ENCODE peak calls at places on chromosome 1, in six cellular contexts. P, X, B, M, H and S are unnamed samples.

GRCh38 chr1:213983589-213984386 is 4.0 kb upstream of the PROX1 start:
- DNase-seq in P (peak; percentile 14), X (no peak), B (no peak), M (no peak), H (no peak), S (no peak)

GRCh38 chr1:210260087-210260486 is 27.5 kb downstream of the SERTAD4 start:
- DNase-seq in P (no peak), X (no peak), B (no peak), M (no peak), H (no peak), S (no peak)

GRCh38 chr1:34320081-34320480 is 143.4 kb downstream of the C1orf94 start:
- DNase-seq in P (no peak), X (no peak), B (no peak), M (no peak), H (no peak), S (no peak)

GRCh38 chr1:175750366-175751111 is 7.1 kb upstream of the TNR start:
- DNase-seq in P (no peak), X (no peak), B (no peak), M (no peak), H (no peak), S (no peak)

GRCh38 chr1:198153103-198153502 is 3.7 kb upstream of the NEK7 start:
- DNase-seq in P (no peak), X (no peak), B (peak; percentile 20), M (no peak), H (no peak), S (no peak)

GRCh38 chr1:15994590-15995351 is 9.3 kb upstream of the SRARP start:
- DNase-seq in P (no peak), X (peak; percentile 71), B (peak; percentile 64), M (peak; percentile 79), H (peak; percentile 68), S (peak; percentile 16)

GRCh38 chr1:84907095-84907827 is 14.3 kb upstream of the LPAR3 start:
- DNase-seq in P (no peak), X (no peak), B (no peak), M (no peak), H (no peak), S (no peak)

GRCh38 chr1:228002792-228003191 is 4.0 kb upstream of the WNT3A start:
- DNase-seq in P (no peak), X (no peak), B (no peak), M (no peak), H (no peak), S (no peak)

GRCh38 chr1:45508295-45509151 is 8.4 kb downstream of the MMACHC start:
- DNase-seq in P (no peak), X (no peak), B (peak; percentile 19), M (no peak), H (no peak), S (peak; percentile 37)

GRCh38 chr1:212960932-212961331 is 10.6 kb downstream of the VASH2 start:
- DNase-seq in P (no peak), X (no peak), B (no peak), M (no peak), H (no peak), S (no peak)

GRCh38 chr1:247885011-247885410 is 10.4 kb upstream of the OR2W3 start:
- DNase-seq in P (no peak), X (no peak), B (no peak), M (no peak), H (no peak), S (no peak)

GRCh38 chr1:57796609-57797008 is 372.7 kb upstream of the DAB1 start:
- DNase-seq in P (no peak), X (no peak), B (peak; percentile 28), M (no peak), H (no peak), S (no peak)

GRCh38 chr1:93576346-93576745 is 105.3 kb downstream of the BCAR3 start:
- DNase-seq in P (peak; percentile 59), X (no peak), B (no peak), M (no peak), H (no peak), S (no peak)

GRCh38 chr1:117608213-117608612 is 2.4 kb downstream of the TENT5C start:
- DNase-seq in P (no peak), X (no peak), B (no peak), M (no peak), H (no peak), S (no peak)

GRCh38 chr1:95353185-95353584 is 119.2 kb downstream of the RWDD3 start:
- DNase-seq in P (peak; percentile 86), X (no peak), B (no peak), M (no peak), H (no peak), S (no peak)

GRCh38 chr1:47214554-47214953 is 17.5 kb downstream of the TAL1 start:
- DNase-seq in P (no peak), X (no peak), B (no peak), M (no peak), H (no peak), S (no peak)

GRCh38 chr1:23184203-23184602 is 15.5 kb upstream of the LUZP1 start:
- DNase-seq in P (no peak), X (no peak), B (no peak), M (peak; percentile 29), H (no peak), S (no peak)

GRCh38 chr1:30420519-30421050 is 302.8 kb downstream of the MATN1 start:
- DNase-seq in P (no peak), X (no peak), B (no peak), M (no peak), H (no peak), S (no peak)

GRCh38 chr1:57949168-57949567 is 525.3 kb upstream of the DAB1 start:
- DNase-seq in P (no peak), X (no peak), B (no peak), M (no peak), H (no peak), S (no peak)

GRCh38 chr1:74812180-74812541 is 79.2 kb downstream of the TYW3 start:
- DNase-seq in P (no peak), X (no peak), B (no peak), M (no peak), H (no peak), S (no peak)

GRCh38 chr1:205861540-205861939 is 11.6 kb upstream of the PM20D1 start:
- DNase-seq in P (no peak), X (no peak), B (no peak), M (no peak), H (no peak), S (no peak)

GRCh38 chr1:117673405-117673804 is 67.6 kb downstream of the TENT5C start:
- DNase-seq in P (no peak), X (no peak), B (peak; percentile 37), M (no peak), H (no peak), S (no peak)

GRCh38 chr1:188281927-188282326 is 1453.2 kb downstream of the PLA2G4A start:
- DNase-seq in P (no peak), X (no peak), B (no peak), M (no peak), H (no peak), S (no peak)

GRCh38 chr1:77847621-77848080 is 40.8 kb upstream of the NEXN start:
- DNase-seq in P (no peak), X (no peak), B (no peak), M (no peak), H (no peak), S (no peak)

GRCh38 chr1:13605159-13605558 is 21.5 kb downstream of the PDPN start:
- DNase-seq in P (no peak), X (no peak), B (no peak), M (no peak), H (no peak), S (no peak)

GRCh38 chr1:15189692-15190321 is 36.3 kb downstream of the TMEM51 start:
- DNase-seq in P (no peak), X (no peak), B (no peak), M (no peak), H (no peak), S (no peak)

GRCh38 chr1:115073298-115074087 is 15.8 kb downstream of the TSPAN2 start:
- DNase-seq in P (no peak), X (no peak), B (no peak), M (peak; percentile 31), H (no peak), S (no peak)

GRCh38 chr1:238677567-238677966 is 708.8 kb upstream of the CHRM3 start:
- DNase-seq in P (no peak), X (no peak), B (no peak), M (no peak), H (no peak), S (no peak)

GRCh38 chr1:53728702-53729535 is 10.0 kb downstream of the GLIS1 start:
- DNase-seq in P (no peak), X (no peak), B (no peak), M (no peak), H (no peak), S (no peak)

GRCh38 chr1:94961994-94962744 is 35.3 kb upstream of the CNN3 start:
- DNase-seq in P (no peak), X (no peak), B (no peak), M (no peak), H (no peak), S (no peak)

GRCh38 chr1:94805912-94806311 is 14.2 kb upstream of the SLC44A3 start:
- DNase-seq in P (no peak), X (peak; percentile 49), B (peak; percentile 76), M (peak; percentile 62), H (peak; percentile 68), S (peak; percentile 51)